ENCODE peak calls at places on chromosomes 1 and 21, in six cellular contexts. J is IMR-90; S is uterus; M is K562; C is CD8-positive, alpha-beta T cell; B is cardiac muscle cell. H is an unnamed sample.

GRCh38 chr1:244633140-244633539 is 19.8 kb upstream of the DESI2 start:
- DNase-seq in S (no peak), M (no peak), J (no peak), B (no peak), C (no peak), H (no peak)

GRCh38 chr1:237938553-237938952 is 47.8 kb upstream of the ZP4 start:
- DNase-seq in M (peak; percentile 7), B (no peak), S (no peak), C (no peak), J (no peak), H (no peak)

GRCh38 chr1:67053785-67054759 is at the start of gene SLC35D1:
- DNase-seq in B (peak; percentile 96), C (peak; percentile 72), S (peak; percentile 61), M (peak; percentile 86), J (peak; percentile 53), H (peak; percentile 94)

GRCh38 chr1:94597701-94598100 is 56.1 kb upstream of the F3 start:
- DNase-seq in J (peak; percentile 78), B (no peak), M (no peak), C (no peak), S (no peak), H (no peak)

GRCh38 chr1:36693652-36694051 is 210.9 kb upstream of the CSF3R start:
- DNase-seq in C (no peak), S (no peak), B (no peak), J (no peak), M (no peak), H (no peak)

GRCh38 chr1:67614511-67614934 is 70.5 kb upstream of the GADD45A start:
- DNase-seq in J (peak; percentile 38), M (no peak), S (no peak), B (no peak), C (no peak), H (no peak)

GRCh38 chr1:21272540-21272939 is 17.7 kb downstream of the ECE1 start:
- DNase-seq in S (peak; percentile 18), J (no peak), M (no peak), C (no peak), B (no peak), H (no peak)

GRCh38 chr1:118142546-118142945 is 42.5 kb downstream of the SPAG17 start:
- DNase-seq in C (no peak), B (no peak), M (no peak), S (no peak), J (no peak), H (no peak)

GRCh38 chr1:1021010-1021845 is 1.3 kb downstream of the AGRN start:
- DNase-seq in M (peak; percentile 83), B (no peak), J (peak; percentile 72), S (no peak), C (no peak), H (peak; percentile 50)

GRCh38 chr1:1833456-1833855 is 55.2 kb upstream of the NADK start:
- DNase-seq in M (no peak), S (no peak), J (no peak), C (no peak), B (no peak), H (no peak)

GRCh38 chr1:58893257-58893869 is 109.5 kb upstream of the JUN start:
- DNase-seq in C (no peak), S (peak; percentile 58), J (no peak), B (no peak), M (no peak), H (no peak)

GRCh38 chr1:67570473-67571143 is 114.4 kb upstream of the GADD45A start:
- DNase-seq in J (peak; percentile 97), M (peak; percentile 54), S (no peak), C (no peak), B (no peak), H (no peak)

GRCh38 chr1:1907098-1907736 is 7.8 kb upstream of the CALML6 start:
- DNase-seq in S (no peak), C (no peak), M (no peak), J (no peak), B (no peak), H (no peak)

GRCh38 chr1:64921761-64922160 is 44.6 kb downstream of the JAK1 start:
- DNase-seq in S (no peak), B (no peak), J (no peak), M (no peak), C (no peak), H (no peak)

GRCh38 chr1:21651214-21652042 is 17.7 kb downstream of the RAP1GAP start:
- DNase-seq in S (no peak), M (peak; percentile 92), B (peak; percentile 73), J (no peak), C (peak; percentile 13), H (peak; percentile 90)

GRCh38 chr1:245235156-245235555 is 80.4 kb downstream of the KIF26B start:
- DNase-seq in C (no peak), J (no peak), S (no peak), B (no peak), M (no peak), H (no peak)

GRCh38 chr1:6447016-6447817 is 18.8 kb downstream of the TNFRSF25 start:
- DNase-seq in C (no peak), M (no peak), S (no peak), J (no peak), B (peak; percentile 45), H (peak; percentile 90)

GRCh38 chr1:20322081-20322824 is 31.6 kb downstream of the VWA5B1 start:
- DNase-seq in M (no peak), J (peak; percentile 4), S (no peak), C (no peak), B (no peak), H (no peak)

GRCh38 chr1:62362952-62363325 is 43.7 kb upstream of the KANK4 start:
- DNase-seq in M (no peak), B (no peak), J (no peak), S (no peak), C (no peak), H (no peak)

GRCh38 chr1:34844252-34844634 is 15.3 kb downstream of the SMIM12 start:
- DNase-seq in B (no peak), M (peak; percentile 60), C (no peak), J (no peak), S (no peak), H (peak; percentile 70)

GRCh38 chr1:233183226-233184020 is 112.1 kb downstream of the PCNX2 start:
- DNase-seq in B (no peak), S (no peak), M (no peak), C (no peak), J (peak; percentile 63), H (peak; percentile 55)

GRCh38 chr1:227758366-227758765 is 23.1 kb downstream of the SNAP47 start:
- DNase-seq in S (no peak), C (no peak), B (peak; percentile 45), M (no peak), J (no peak), H (no peak)
- H3K36me3 ChIP-seq in S (no peaks in the 10 kb centered on the region), C (peaks cover 17% of the 10 kb centered on the region), B (peaks cover 15% of the 10 kb centered on the region), M (peaks cover 65% of the 10 kb centered on the region), J (peaks cover 21% of the 10 kb centered on the region), H (no peaks in the 10 kb centered on the region)

DNA sequence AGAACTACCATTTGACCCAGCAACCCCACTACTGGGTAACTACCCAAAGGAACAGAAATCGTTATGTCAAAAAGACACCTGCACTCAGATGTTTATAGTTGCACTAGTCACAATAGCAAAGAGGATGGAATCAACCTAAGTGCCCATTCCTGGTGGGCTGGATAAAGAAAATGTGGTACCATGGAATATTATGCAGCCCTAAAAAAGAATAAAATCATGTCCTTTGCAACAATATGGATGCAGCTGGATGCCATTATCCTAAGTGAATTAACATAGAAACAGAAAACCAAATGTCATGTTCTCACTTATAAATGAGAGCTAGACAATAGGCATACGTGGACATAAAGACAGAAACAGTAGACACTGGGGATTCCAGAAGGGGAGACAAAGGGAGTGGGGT is 32.5 kb upstream of the IRF2BP2 start:
- DNase-seq in M (no peak), S (no peak), C (no peak), B (no peak), J (no peak), H (no peak)
- H3K27ac ChIP-seq in M (no peak overlapping the region), S (no peak overlapping the region), C (no peak overlapping the region), B (no peak overlapping the region), J (no peak overlapping the region), H (no peak overlapping the region)

GRCh38 chr1:219489636-219490035 is 123.3 kb downstream of the ZC3H11B start:
- DNase-seq in S (no peak), M (no peak), C (no peak), B (no peak), J (no peak), H (no peak)
- H3K36me3 ChIP-seq in S (no peaks in the 10 kb centered on the region), M (no peaks in the 10 kb centered on the region), C (no peaks in the 10 kb centered on the region), B (no peaks in the 10 kb centered on the region), J (no peaks in the 10 kb centered on the region), H (no peaks in the 10 kb centered on the region)

GRCh38 chr1:18667333-18667732 is 36.7 kb downstream of the PAX7 start:
- DNase-seq in S (no peak), B (no peak), C (no peak), J (no peak), M (no peak), H (no peak)
- H3K27ac ChIP-seq in S (no peak overlapping the region), B (no peak overlapping the region), C (no peak overlapping the region), J (no peak overlapping the region), M (no peak overlapping the region), H (no peak overlapping the region)

GRCh38 chr1:39369568-39369967 is 121.9 kb upstream of the BMP8A start:
- DNase-seq in J (no peak), S (no peak), M (no peak), C (no peak), B (peak; percentile 36), H (no peak)
- H3K36me3 ChIP-seq in J (peaks cover 50% of the 10 kb centered on the region), S (no peaks in the 10 kb centered on the region), M (peaks cover 69% of the 10 kb centered on the region), C (peaks cover 47% of the 10 kb centered on the region), B (peaks cover 66% of the 10 kb centered on the region), H (peaks cover 14% of the 10 kb centered on the region)

DNA sequence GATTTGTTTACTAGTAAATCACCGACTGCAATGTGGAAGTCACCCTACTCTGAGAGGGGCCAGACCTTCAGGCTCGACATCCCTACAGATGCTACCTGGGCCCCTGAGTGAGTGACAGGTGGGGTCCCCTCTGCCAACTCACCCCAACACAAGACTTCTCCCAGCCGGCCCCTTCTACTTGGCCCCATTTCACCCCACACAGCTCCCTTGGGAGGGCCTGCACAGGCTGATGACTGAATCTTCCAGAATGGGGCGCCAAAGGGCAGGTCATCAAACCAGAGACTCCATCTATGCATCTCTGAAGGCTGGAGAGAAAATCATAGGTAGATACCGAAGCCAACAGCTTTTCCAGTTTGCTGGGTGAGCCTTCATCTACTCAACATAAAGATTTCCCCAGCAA is 9.4 kb upstream of the S100A8 start:
- DNase-seq in C (no peak), B (no peak), S (no peak), J (no peak), M (peak; percentile 37), H (no peak)
- H3K27ac ChIP-seq in C (no peak overlapping the region), B (no peak overlapping the region), S (no peak overlapping the region), J (no peak overlapping the region), M (no peak overlapping the region), H (no peak overlapping the region)

DNA sequence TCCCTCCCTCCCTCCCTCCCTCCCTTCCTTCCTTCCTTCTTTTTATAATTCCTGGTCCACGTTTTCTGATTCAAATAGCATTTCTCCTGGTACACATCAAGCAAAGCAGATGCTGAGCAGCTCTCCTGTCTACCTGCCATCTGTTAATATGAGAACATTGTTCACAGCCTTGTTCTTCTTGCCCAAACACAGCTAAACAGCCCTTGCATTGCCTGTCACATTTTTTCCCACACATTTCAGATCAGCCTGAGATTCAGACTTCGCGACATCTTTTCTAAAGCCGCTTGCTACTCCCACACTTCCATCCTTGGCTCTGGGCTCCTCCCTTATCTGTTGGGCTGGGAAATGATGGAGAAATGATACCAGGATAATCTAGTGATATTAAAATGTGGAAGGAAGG is 200.5 kb downstream of the PCP4 start:
- DNase-seq in M (no peak), J (no peak), C (no peak), S (no peak), B (no peak), H (no peak)
- H3K36me3 ChIP-seq in M (no peaks in the 10 kb centered on the region), J (no peaks in the 10 kb centered on the region), C (no peaks in the 10 kb centered on the region), S (no peaks in the 10 kb centered on the region), B (no peaks in the 10 kb centered on the region), H (no peaks in the 10 kb centered on the region)

H was measured in neural progenitor cell.